ENCODE peak calls at places on chromosome 15, in four cellular contexts. A is PC-3, X is tibial artery, I is mesothelial cell of epicardium. K is an unnamed sample.

GRCh38 chr15:25417604-25418003 is 21.2 kb downstream of the UBE3A start:
- DNase-seq in A (no peak), X (no peak), I (no peak), K (no peak)

GRCh38 chr15:90029024-90029423 is 27.9 kb downstream of the ZNF710 start:
- DNase-seq in A (no peak), X (peak; percentile 1), I (no peak), K (no peak)

GRCh38 chr15:70344666-70345065 is 246.9 kb upstream of the TLE3 start:
- DNase-seq in A (no peak), X (no peak), I (peak; percentile 34), K (no peak)

GRCh38 chr15:20646529-20647142 is 105.0 kb upstream of the GOLGA6L6 start:
- DNase-seq in A (no peak), X (no peak), I (no peak), K (no peak)

GRCh38 chr15:91318976-91319714 is 219.1 kb downstream of the SV2B start:
- DNase-seq in A (no peak), X (no peak), I (peak; percentile 51), K (no peak)

GRCh38 chr15:40957041-40957555 is 3.8 kb downstream of the CHAC1 start:
- DNase-seq in A (no peak), X (no peak), I (no peak), K (no peak)

GRCh38 chr15:22888120-22888859 is 49.8 kb downstream of the NIPA2 start:
- DNase-seq in A (peak; percentile 84), X (no peak), I (no peak), K (no peak)

GRCh38 chr15:62469478-62469873 is 304.4 kb upstream of the C2CD4B start:
- DNase-seq in A (no peak), X (peak; percentile 73), I (no peak), K (no peak)

GRCh38 chr15:51775967-51776816 is 24.8 kb downstream of the TMOD2 start:
- DNase-seq in A (peak; percentile 64), X (no peak), I (peak; percentile 43), K (peak; percentile 52)

GRCh38 chr15:41832875-41833274 is 5.0 kb downstream of the JMJD7 start:
- DNase-seq in A (peak; percentile 81), X (no peak), I (no peak), K (no peak)

GRCh38 chr15:79990280-79990996 is 19.4 kb upstream of the BCL2A1 start:
- DNase-seq in A (no peak), X (no peak), I (no peak), K (no peak)

GRCh38 chr15:66838671-66839239 is 136.7 kb downstream of the SMAD6 start:
- DNase-seq in A (peak; percentile 43), X (no peak), I (no peak), K (no peak)

GRCh38 chr15:79922512-79923067 is 25.8 kb upstream of the MTHFS start:
- DNase-seq in A (no peak), X (no peak), I (no peak), K (no peak)

GRCh38 chr15:51281368-51281967 is 56.9 kb downstream of the CYP19A1 start:
- DNase-seq in A (peak; percentile 63), X (peak; percentile 86), I (peak; percentile 46), K (peak; percentile 47)

GRCh38 chr15:58134886-58135285 is 3.3 kb upstream of the AQP9 start:
- DNase-seq in A (no peak), X (no peak), I (no peak), K (no peak)

GRCh38 chr15:51973775-51974174 is 2.2 kb upstream of the LEO1 start:
- DNase-seq in A (no peak), X (no peak), I (no peak), K (no peak)

GRCh38 chr15:78734441-78735064 is 76.7 kb downstream of the ADAMTS7 start:
- DNase-seq in A (no peak), X (no peak), I (peak; percentile 36), K (no peak)

GRCh38 chr15:55796321-55796965 is 53.5 kb upstream of the PRTG start:
- DNase-seq in A (peak; percentile 51), X (no peak), I (no peak), K (no peak)

GRCh38 chr15:55795031-55795430 is 52.1 kb upstream of the PRTG start:
- DNase-seq in A (no peak), X (no peak), I (no peak), K (no peak)

GRCh38 chr15:55800216-55800615 is 57.3 kb upstream of the PRTG start:
- DNase-seq in A (no peak), X (no peak), I (no peak), K (no peak)

GRCh38 chr15:55802600-55803376 is 59.8 kb upstream of the PRTG start:
- DNase-seq in A (no peak), X (no peak), I (no peak), K (no peak)

GRCh38 chr15:55799287-55800212 is 56.6 kb upstream of the PRTG start:
- DNase-seq in A (peak; percentile 43), X (no peak), I (peak; percentile 77), K (peak; percentile 87)
- TF ChIP-seq CTCF in A (peak; percentile 73), X (no peak), I (peak; percentile 76), K (peak; percentile 85)

GRCh38 chr15:30905821-30906220 is 2.1 kb downstream of the FAN1 start:
- DNase-seq in A (peak; percentile 23), X (no peak), I (no peak), K (no peak)
- TF ChIP-seq CTCF in A (peak; percentile 53), X (no peak), I (no peak), K (no peak)

DNA sequence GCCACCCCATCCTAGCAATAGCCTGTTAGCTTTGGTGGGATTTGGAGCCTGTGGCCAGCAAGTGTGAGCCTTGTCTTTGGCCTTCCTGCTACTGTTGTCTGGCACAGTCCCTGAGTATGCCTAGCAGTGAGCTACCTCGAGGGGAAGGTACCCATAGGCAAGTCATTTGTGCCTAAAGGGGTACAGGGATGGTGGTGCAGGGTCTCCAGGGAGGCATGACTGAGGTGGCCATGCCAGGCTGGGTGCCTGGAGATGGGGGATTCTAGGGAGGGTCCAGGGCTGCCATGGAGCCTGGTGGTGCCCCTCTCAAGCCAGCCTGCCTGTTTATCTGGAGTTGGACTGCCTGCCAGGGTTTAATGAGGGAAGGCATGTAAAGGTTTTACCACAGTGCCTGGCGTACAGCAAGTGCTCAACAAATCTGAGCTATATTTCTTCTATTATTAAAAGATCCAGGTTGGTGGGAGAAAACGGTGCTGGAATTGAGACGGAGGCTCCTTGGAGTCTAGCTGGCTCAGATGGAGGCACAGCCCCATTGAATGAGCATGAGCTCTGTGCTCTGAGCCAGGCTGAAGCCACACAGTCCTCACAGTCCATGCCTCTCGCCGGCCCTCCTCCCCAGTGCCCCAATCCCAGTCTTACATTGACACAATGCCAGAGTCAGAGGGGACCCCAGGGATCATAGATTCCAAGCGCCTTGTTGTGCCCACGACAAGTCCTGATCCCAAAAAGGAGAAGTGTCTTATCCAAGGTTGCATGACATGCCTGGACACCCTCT is 76.2 kb downstream of the CORO2B start:
- DNase-seq in A (no peak), X (no peak), I (peak; percentile 27), K (no peak)
- TF ChIP-seq CTCF in A (no peak), X (no peak), I (no peak), K (no peak)

GRCh38 chr15:65183847-65184159 is 1.3 kb downstream of the CLPX start:
- DNase-seq in A (no peak), X (no peak), I (no peak), K (no peak)
- TF ChIP-seq CTCF in A (no peak), X (no peak), I (no peak), K (peak; percentile 15)

DNA sequence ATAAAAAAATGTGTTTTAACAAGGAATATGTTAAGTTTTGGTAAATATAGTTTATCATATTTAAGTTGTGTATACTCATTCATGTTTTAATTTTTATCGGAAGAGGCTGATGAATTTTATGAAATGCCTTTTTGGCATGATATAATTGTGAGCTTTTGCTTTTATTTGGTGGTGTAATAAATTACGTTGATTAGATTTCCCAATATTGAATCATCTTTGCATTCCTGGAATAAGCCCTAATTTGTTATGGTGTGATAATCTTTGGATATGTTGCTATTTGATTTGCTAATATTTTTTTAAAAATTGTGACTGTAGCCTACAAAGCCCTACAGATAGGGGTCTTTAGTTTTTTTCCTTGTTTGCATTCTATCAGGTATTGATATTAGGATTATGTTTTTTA is 107.4 kb downstream of the IGF1R start:
- DNase-seq in A (no peak), X (no peak), I (no peak), K (no peak)
- TF ChIP-seq CTCF in A (no peak), X (no peak), I (no peak), K (no peak)

DNA sequence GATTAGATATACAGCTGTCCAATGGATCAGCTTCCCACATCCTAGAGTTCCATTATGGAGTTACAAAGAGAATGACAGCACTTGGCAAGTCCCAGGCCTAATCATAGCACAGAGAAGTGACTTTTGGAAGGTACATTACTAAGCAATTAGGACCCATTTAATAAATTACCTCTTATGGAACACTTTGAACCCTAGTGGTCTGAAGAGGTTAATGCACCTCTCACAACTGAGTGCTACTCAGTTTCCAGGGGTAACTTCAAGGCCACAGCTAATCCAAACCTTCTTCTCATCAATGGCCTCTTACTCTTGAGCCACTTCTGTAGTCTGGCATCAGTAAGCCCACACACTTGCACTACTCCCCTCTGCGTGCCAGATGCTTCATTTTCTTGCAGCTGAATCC is 34.9 kb upstream of the MEIS2 start:
- DNase-seq in A (peak; percentile 55), X (no peak), I (no peak), K (no peak)
- TF ChIP-seq CTCF in A (peak; percentile 52), X (peak; percentile 19), I (peak; percentile 44), K (peak; percentile 41)

GRCh38 chr15:59622289-59622688 is 10.7 kb downstream of the GCNT3 start:
- DNase-seq in A (peak; percentile 86), X (no peak), I (no peak), K (peak; percentile 37)

GRCh38 chr15:59615661-59616060 is 4.1 kb downstream of the GCNT3 start:
- DNase-seq in A (no peak), X (no peak), I (no peak), K (no peak)

GRCh38 chr15:59611277-59612260 is at the start of gene GCNT3:
- DNase-seq in A (peak; percentile 70), X (no peak), I (no peak), K (no peak)

GRCh38 chr15:59614153-59614552 is 2.6 kb downstream of the GCNT3 start:
- DNase-seq in A (no peak), X (no peak), I (no peak), K (no peak)

GRCh38 chr15:59616390-59616789 is 4.8 kb downstream of the GCNT3 start:
- DNase-seq in A (peak; percentile 32), X (no peak), I (no peak), K (no peak)
- TF ChIP-seq CTCF in A (peak; percentile 45), X (no peak), I (no peak), K (no peak)

GRCh38 chr15:75203017-75203907 is 1.6 kb downstream of the C15orf39 start:
- DNase-seq in A (peak; percentile 24), X (no peak), I (no peak), K (no peak)
- TF ChIP-seq CTCF in A (peak; percentile 6), X (no peak), I (no peak), K (no peak)

DNA sequence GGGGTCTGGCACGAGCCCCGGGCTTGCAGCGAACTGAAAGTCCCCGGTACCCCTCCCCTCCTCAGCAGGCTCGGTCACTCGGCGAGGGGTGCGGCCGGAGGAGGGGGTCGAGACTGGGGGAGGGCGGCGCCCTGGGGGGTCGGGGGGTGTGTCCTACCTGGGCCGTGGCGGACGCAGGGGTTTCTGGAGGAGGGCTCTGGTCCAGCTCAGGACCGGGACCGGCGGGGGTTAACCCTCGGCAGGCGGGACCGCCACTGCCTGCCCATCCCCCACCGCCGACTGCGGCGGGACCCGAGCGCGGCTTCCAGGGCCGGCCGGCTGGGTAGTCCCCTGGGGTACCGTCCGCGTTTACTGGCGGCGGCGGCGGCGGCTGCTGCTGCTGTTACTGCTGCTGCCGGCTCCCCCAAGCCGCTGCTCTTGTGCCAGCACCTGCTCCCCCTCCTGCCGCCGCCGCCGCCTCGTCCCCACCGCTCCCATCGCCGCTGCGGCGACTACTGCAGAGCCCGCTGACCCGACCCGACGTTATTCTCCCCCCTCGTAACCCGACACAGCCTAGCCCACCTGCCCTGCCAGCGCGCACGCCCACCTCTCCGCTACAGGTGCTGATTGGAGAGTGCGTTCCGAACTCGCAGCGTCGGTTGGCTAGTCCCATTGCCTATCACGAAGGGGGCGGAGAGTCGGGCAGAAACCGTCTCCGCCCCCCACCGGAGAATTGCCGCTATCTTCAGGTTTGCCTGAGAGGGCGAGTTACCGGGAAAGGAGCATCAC is at the start of gene TTBK2:
- DNase-seq in A (peak; percentile 99), X (peak; percentile 99), I (peak; percentile 98), K (peak; percentile 96)
- TF ChIP-seq CTCF in A (no peak), X (no peak), I (no peak), K (no peak)

K was measured in neural crest cell.